ENCODE peak calls at places on chromosomes 11 and 22, in nine cellular contexts. I is HT-29; G is stimulated activated CD8-positive, alpha-beta memory T cell treated with anti-CD3 and anti-CD28 coated beads, Interleukin-12 subunit alpha, Interleukin-12 subunit beta, amount 100 ng/mL, for 1 hour; H is iPS-NIHi11; A is AG08395; T is stomach; Y is NCI-H187; J is HFFc6; K is adipocyte. Z is an unnamed sample.

GRCh38 chr22:22753526-22754267 is 109.3 kb downstream of the GGTLC2 start:
- DNase-seq in I (peak), Y (no peak), G (peak), J (peak), T (peak), H (peak), K (peak), A (peak), Z (peak)

GRCh38 chr11:128412847-128413791 is 174.2 kb downstream of the ETS1 start:
- DNase-seq in H (no peak), I (peak), Y (no peak), G (no peak), K (no peak), A (no peak), T (no peak), J (no peak), Z (peak)

GRCh38 chr11:131977854-131978253 is 607.4 kb downstream of the NTM start:
- DNase-seq in I (no peak), Y (no peak), T (no peak), A (peak), G (no peak), H (no peak), K (peak), J (peak), Z (no peak)

GRCh38 chr11:128790200-128790599 is 76.9 kb downstream of the KCNJ1 start:
- DNase-seq in K (no peak), T (no peak), J (no peak), I (no peak), G (no peak), Y (no peak), H (no peak), A (peak), Z (no peak)

GRCh38 chr11:31816467-31817053 is 5.4 kb upstream of the PAX6 start:
- DNase-seq in G (no peak), J (no peak), I (no peak), H (no peak), K (no peak), A (no peak), Y (no peak), T (no peak), Z (peak)

GRCh38 chr22:47583959-47584562 is 821.6 kb downstream of the TBC1D22A start:
- DNase-seq in I (no peak), A (no peak), H (no peak), J (no peak), Y (no peak), G (no peak), K (no peak), T (no peak), Z (no peak)

GRCh38 chr11:77418981-77419592 is 54.8 kb downstream of the PAK1 start:
- DNase-seq in T (no peak), A (no peak), I (peak), G (no peak), K (no peak), H (no peak), Y (no peak), J (no peak), Z (no peak)

GRCh38 chr22:19720999-19721485 is 2.3 kb upstream of the GP1BB start:
- DNase-seq in T (no peak), G (no peak), H (no peak), I (no peak), A (no peak), J (no peak), Y (no peak), K (no peak), Z (no peak)

GRCh38 chr11:108819957-108820356 is 155.1 kb downstream of the DDX10 start:
- DNase-seq in T (no peak), Y (no peak), H (no peak), G (no peak), J (no peak), A (no peak), K (no peak), I (no peak), Z (no peak)

GRCh38 chr11:102177126-102177525 is 66.9 kb downstream of the YAP1 start:
- DNase-seq in G (no peak), K (no peak), J (no peak), Y (no peak), H (no peak), I (no peak), T (no peak), A (no peak), Z (no peak)

GRCh38 chr11:44774736-44775135 is 48.0 kb downstream of the TSPAN18 start:
- DNase-seq in J (no peak), I (no peak), K (no peak), A (no peak), T (no peak), Y (no peak), H (no peak), G (no peak), Z (no peak)

GRCh38 chr11:69297926-69298777 is 4.2 kb downstream of the MYEOV start:
- DNase-seq in Y (no peak), K (peak), I (peak), H (no peak), J (peak), G (no peak), T (peak), A (peak), Z (peak)

GRCh38 chr11:46293616-46294015 is 16.2 kb downstream of the CREB3L1 start:
- DNase-seq in G (no peak), K (peak), I (no peak), J (peak), A (peak), H (no peak), Y (no peak), T (no peak), Z (no peak)

Z was measured in DMS53.